ENCODE peak calls at places on chromosomes 7 and 10, in four cellular contexts. C, M, D and R are unnamed samples.

GRCh38 chr7:7569113-7569527 is 2.4 kb downstream of the MIOS start:
- DNase-seq in C (no peak), M (no peak), D (no peak), R (no peak)

GRCh38 chr7:47893238-47893637 is 55.0 kb downstream of the PKD1L1 start:
- DNase-seq in C (no peak), M (no peak), D (no peak), R (peak; percentile 4)

GRCh38 chr10:112375721-112376577 is 2.0 kb downstream of the ACSL5 start:
- DNase-seq in C (peak; percentile 50), M (peak; percentile 11), D (peak; percentile 34), R (peak; percentile 46)

GRCh38 chr10:129964611-129965417 is 740 bp upstream of the EBF3 start:
- DNase-seq in C (peak; percentile 42), M (no peak), D (no peak), R (no peak)

GRCh38 chr7:56287429-56288138 is 171.4 kb upstream of the NUPR2 start:
- DNase-seq in C (no peak), M (no peak), D (peak; percentile 17), R (no peak)

GRCh38 chr10:100043344-100043743 is 33.6 kb upstream of the DNMBP start:
- DNase-seq in C (no peak), M (peak; percentile 47), D (peak; percentile 16), R (no peak)

GRCh38 chr7:106865130-106866115 is at the start of gene PIK3CG:
- DNase-seq in C (no peak), M (no peak), D (no peak), R (no peak)

GRCh38 chr10:119320981-119321380 is 113.6 kb downstream of the GRK5 start:
- DNase-seq in C (no peak), M (no peak), D (no peak), R (no peak)

GRCh38 chr7:135414850-135415439 is 95.0 kb downstream of the CNOT4 start:
- DNase-seq in C (peak; percentile 12), M (peak; percentile 63), D (no peak), R (peak; percentile 34)

GRCh38 chr10:124347956-124348355 is 70.8 kb downstream of the OAT start:
- DNase-seq in C (no peak), M (no peak), D (no peak), R (no peak)

GRCh38 chr10:27600915-27601314 is 96.8 kb downstream of the RAB18 start:
- DNase-seq in C (no peak), M (no peak), D (no peak), R (no peak)

GRCh38 chr7:93461350-93461749 is 113.2 kb downstream of the CALCR start:
- DNase-seq in C (no peak), M (peak; percentile 8), D (no peak), R (no peak)

GRCh38 chr7:118777308-118777707 is 552.8 kb downstream of the ANKRD7 start:
- DNase-seq in C (no peak), M (no peak), D (no peak), R (no peak)

GRCh38 chr7:107024906-107025305 is 19.6 kb upstream of the PRKAR2B start:
- DNase-seq in C (no peak), M (no peak), D (no peak), R (no peak)